ENCODE peak calls at places on chromosome 1, in nine cellular contexts. C is A549; L is CD8-positive, alpha-beta memory T cell; M is left lung; T is cardiac muscle cell; B is IMR-90; Z is adrenal gland; W is NT2/D1; A is SJSA1. G is an unnamed sample.

GRCh38 chr1:9689011-9689706 is 37.6 kb downstream of the PIK3CD start:
- DNase-seq in T (peak; percentile 81), C (peak; percentile 38), A (peak; percentile 74), L (peak; percentile 87), M (peak; percentile 88), B (peak; percentile 52), Z (peak; percentile 83), W (no peak), G (peak; percentile 89)

GRCh38 chr1:53616927-53617326 is 122.0 kb downstream of the GLIS1 start:
- DNase-seq in C (no peak), Z (no peak), M (peak; percentile 16), W (peak; percentile 38), T (no peak), A (no peak), L (no peak), B (peak; percentile 26), G (no peak)

GRCh38 chr1:47196622-47197021 is 6.8 kb upstream of the PDZK1IP1 start:
- DNase-seq in Z (no peak), C (no peak), M (no peak), B (no peak), T (no peak), W (no peak), L (no peak), A (no peak), G (no peak)

GRCh38 chr1:67060811-67061218 is 6.9 kb upstream of the SLC35D1 start:
- DNase-seq in L (no peak), T (peak; percentile 98), B (peak; percentile 99), M (no peak), C (peak; percentile 32), A (peak; percentile 83), Z (peak; percentile 57), W (no peak), G (no peak)

GRCh38 chr1:163170975-163171676 is 31.6 kb downstream of the RGS5 start:
- DNase-seq in T (peak; percentile 65), W (no peak), B (peak; percentile 47), M (no peak), Z (no peak), L (no peak), A (no peak), C (peak; percentile 13), G (no peak)

GRCh38 chr1:188023206-188023605 is 1194.5 kb downstream of the PLA2G4A start:
- DNase-seq in B (peak; percentile 85), L (no peak), T (no peak), M (no peak), W (no peak), C (no peak), A (no peak), Z (no peak), G (no peak)

GRCh38 chr1:214563881-214564280 is 12.5 kb upstream of the PTPN14 start:
- DNase-seq in W (no peak), A (no peak), B (peak; percentile 40), C (no peak), Z (no peak), L (no peak), M (no peak), T (peak; percentile 76), G (no peak)

GRCh38 chr1:60044881-60045280 is 28.7 kb downstream of the C1orf87 start:
- DNase-seq in W (no peak), A (no peak), B (no peak), L (no peak), C (no peak), T (no peak), M (no peak), Z (no peak), G (no peak)

GRCh38 chr1:212062832-212063438 is 27.4 kb downstream of the DTL start:
- DNase-seq in W (no peak), Z (no peak), T (peak; percentile 62), M (no peak), A (peak; percentile 19), C (peak; percentile 41), B (peak; percentile 57), L (no peak), G (no peak)

GRCh38 chr1:10726355-10726754 is 70.1 kb downstream of the CASZ1 start:
- DNase-seq in Z (no peak), A (no peak), T (no peak), L (no peak), C (no peak), B (no peak), W (no peak), M (peak; percentile 59), G (no peak)

GRCh38 chr1:41957568-41957967 is 38.8 kb upstream of the HIVEP3 start:
- DNase-seq in T (peak; percentile 38), A (no peak), W (no peak), B (peak; percentile 75), Z (peak; percentile 50), C (no peak), L (no peak), M (no peak), G (no peak)

GRCh38 chr1:41953291-41953690 is 34.6 kb upstream of the HIVEP3 start:
- DNase-seq in T (no peak), W (no peak), M (no peak), A (no peak), L (no peak), Z (no peak), C (no peak), B (no peak), G (no peak)

GRCh38 chr1:41952208-41952607 is 33.5 kb upstream of the HIVEP3 start:
- DNase-seq in Z (no peak), B (no peak), A (no peak), W (no peak), T (no peak), C (no peak), L (no peak), M (no peak), G (no peak)

GRCh38 chr1:41955461-41956159 is 36.9 kb upstream of the HIVEP3 start:
- DNase-seq in L (no peak), A (peak; percentile 93), M (no peak), B (peak; percentile 86), T (peak; percentile 78), C (peak; percentile 25), W (peak; percentile 55), Z (no peak), G (no peak)

GRCh38 chr1:41954533-41954944 is 35.8 kb upstream of the HIVEP3 start:
- DNase-seq in Z (peak; percentile 36), M (no peak), A (peak; percentile 69), B (peak; percentile 85), W (peak; percentile 50), C (no peak), T (peak; percentile 97), L (no peak), G (no peak)
- H3K4me1 ChIP-seq in Z (peaks cover 8% of the 10 kb centered on the region), M (no peaks in the 10 kb centered on the region), A (peaks cover 37% of the 10 kb centered on the region), B (peaks cover 8% of the 10 kb centered on the region), W (peaks cover 7% of the 10 kb centered on the region), C (peaks cover 29% of the 10 kb centered on the region), T (no peaks in the 10 kb centered on the region), L (no peaks in the 10 kb centered on the region), G (no peaks in the 10 kb centered on the region)

GRCh38 chr1:226730064-226730463 is 9.0 kb downstream of the ITPKB start:
- DNase-seq in A (no peak), Z (no peak), T (no peak), L (no peak), C (no peak), W (no peak), M (no peak), B (no peak), G (no peak)
- H3K4me1 ChIP-seq in A (no peaks in the 10 kb centered on the region), Z (no peaks in the 10 kb centered on the region), T (no peaks in the 10 kb centered on the region), L (peaks cover 66% of the 10 kb centered on the region), C (no peaks in the 10 kb centered on the region), W (peaks cover 12% of the 10 kb centered on the region), M (peaks cover 98% of the 10 kb centered on the region), B (peaks cover 2% of the 10 kb centered on the region), G (no peaks in the 10 kb centered on the region)

GRCh38 chr1:203671047-203671446 is 44.4 kb downstream of the ATP2B4 start:
- DNase-seq in W (no peak), L (no peak), A (no peak), C (no peak), T (no peak), B (peak; percentile 60), Z (no peak), M (no peak), G (no peak)
- H3K4me1 ChIP-seq in W (peaks cover 40% of the 10 kb centered on the region), L (peaks cover 45% of the 10 kb centered on the region), A (peaks cover 71% of the 10 kb centered on the region), C (peaks cover 35% of the 10 kb centered on the region), T (peaks cover 15% of the 10 kb centered on the region), B (peaks cover 50% of the 10 kb centered on the region), Z (peaks cover 20% of the 10 kb centered on the region), M (peaks cover 81% of the 10 kb centered on the region), G (peaks cover 5% of the 10 kb centered on the region)

GRCh38 chr1:112263464-112263863 is 132.6 kb upstream of the CTTNBP2NL start:
- DNase-seq in A (no peak), T (peak; percentile 88), C (no peak), Z (no peak), B (peak; percentile 57), L (no peak), M (no peak), W (no peak), G (no peak)
- H3K4me1 ChIP-seq in A (no peaks in the 10 kb centered on the region), T (peaks cover 45% of the 10 kb centered on the region), C (no peaks in the 10 kb centered on the region), Z (no peaks in the 10 kb centered on the region), B (no peaks in the 10 kb centered on the region), L (no peaks in the 10 kb centered on the region), M (no peaks in the 10 kb centered on the region), W (no peaks in the 10 kb centered on the region), G (no peaks in the 10 kb centered on the region)

GRCh38 chr1:226402615-226403521 is 5.0 kb downstream of the PARP1 start:
- DNase-seq in M (no peak), B (no peak), W (no peak), A (no peak), T (no peak), Z (no peak), C (no peak), L (no peak), G (no peak)
- H3K4me1 ChIP-seq in M (peaks cover 40% of the 10 kb centered on the region), B (peaks cover 21% of the 10 kb centered on the region), W (peaks cover 23% of the 10 kb centered on the region), A (peaks cover 28% of the 10 kb centered on the region), T (peaks cover 53% of the 10 kb centered on the region), Z (peaks cover 10% of the 10 kb centered on the region), C (peaks cover 31% of the 10 kb centered on the region), L (peaks cover 38% of the 10 kb centered on the region), G (peaks cover 13% of the 10 kb centered on the region)

DNA sequence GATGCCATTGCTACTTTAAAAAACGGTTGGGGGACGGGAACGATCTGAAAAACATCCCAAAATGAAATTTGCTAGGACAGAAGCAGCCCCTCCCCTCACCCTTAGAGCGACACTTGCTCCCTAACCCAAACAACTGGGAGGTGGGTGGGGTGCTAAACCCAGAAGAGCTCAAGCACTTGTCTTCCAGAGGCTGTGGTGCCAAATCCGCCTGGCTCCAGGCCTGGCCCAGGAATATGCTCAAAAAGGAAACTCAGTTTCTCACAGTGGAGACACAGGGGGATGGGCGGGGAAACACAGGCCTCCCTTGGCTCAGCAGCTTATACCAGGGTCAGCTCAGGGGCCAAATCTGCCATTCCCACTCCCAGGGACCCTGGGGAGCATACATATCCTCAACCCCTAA is 658 bp upstream of the PBXIP1 start:
- DNase-seq in M (no peak), A (no peak), W (no peak), L (no peak), T (no peak), Z (no peak), C (no peak), B (no peak), G (peak; percentile 59)
- H3K4me1 ChIP-seq in M (peaks cover 78% of the 10 kb centered on the region), A (peaks cover 20% of the 10 kb centered on the region), W (peaks cover 12% of the 10 kb centered on the region), L (peaks cover 60% of the 10 kb centered on the region), T (peaks cover 50% of the 10 kb centered on the region), Z (peaks cover 45% of the 10 kb centered on the region), C (peaks cover 27% of the 10 kb centered on the region), B (peaks cover 15% of the 10 kb centered on the region), G (peaks cover 14% of the 10 kb centered on the region)

DNA sequence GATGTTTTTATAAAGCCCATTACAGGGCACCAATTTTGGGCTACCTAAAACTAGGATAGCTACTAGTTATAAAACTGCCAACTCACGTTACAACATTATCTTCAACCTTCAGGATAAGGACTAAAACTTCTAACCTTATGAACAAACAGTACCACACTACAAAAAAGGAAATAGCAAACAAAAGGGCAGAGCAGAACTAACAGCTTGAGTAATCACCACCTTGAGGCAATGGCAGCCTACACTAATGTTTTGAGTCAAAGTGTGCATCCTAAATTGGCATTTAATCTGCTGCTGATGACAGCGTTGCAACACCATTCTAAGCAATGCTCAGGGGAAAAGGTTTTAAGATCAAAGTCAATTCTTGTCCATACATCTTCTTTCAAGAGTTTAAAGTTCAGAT is 27.2 kb downstream of the PTP4A2 start:
- DNase-seq in W (no peak), C (no peak), T (no peak), A (no peak), L (no peak), B (no peak), Z (no peak), M (no peak), G (no peak)
- H3K4me1 ChIP-seq in W (no peaks in the 10 kb centered on the region), C (peaks cover 51% of the 10 kb centered on the region), T (peaks cover 4% of the 10 kb centered on the region), A (no peaks in the 10 kb centered on the region), L (peaks cover 46% of the 10 kb centered on the region), B (peaks cover 1% of the 10 kb centered on the region), Z (peaks cover 11% of the 10 kb centered on the region), M (peaks cover 40% of the 10 kb centered on the region), G (no peaks in the 10 kb centered on the region)